ENCODE peak calls at places on chromosomes 2 and 18, in ten cellular contexts. H is stomach, I is A549, B is lower lobe of right lung, L is MCF 10A, U is endothelial cell of umbilical vein, N is cardiac fibroblast, S is HFF-Myc, K is neural crest cell, P is cardiac muscle cell. A is an unnamed sample.

GRCh38 chr2:195003926-195004325 is 653.1 kb upstream of the SLC39A10 start:
- DNase-seq in P (no peak), B (no peak), H (no peak), N (no peak), L (no peak), U (no peak), S (no peak), I (no peak), K (no peak), A (no peak)

GRCh38 chr2:54446122-54446521 is 10.0 kb upstream of the SPTBN1 start:
- DNase-seq in B (no peak), K (no peak), I (no peak), L (no peak), N (no peak), U (no peak), P (peak; percentile 18), S (no peak), H (no peak), A (no peak)

GRCh38 chr2:8986327-8986976 is 17.0 kb downstream of the MBOAT2 start:
- DNase-seq in N (no peak), P (peak; percentile 16), H (no peak), S (no peak), U (no peak), K (peak; percentile 23), L (no peak), B (no peak), I (no peak), A (no peak)

GRCh38 chr2:156561326-156561725 is 125.1 kb downstream of the GPD2 start:
- DNase-seq in L (no peak), U (no peak), S (no peak), K (no peak), N (no peak), B (no peak), I (no peak), P (no peak), H (no peak), A (no peak)

GRCh38 chr2:73037947-73038585 is 33.4 kb downstream of the SFXN5 start:
- DNase-seq in S (no peak), H (no peak), L (no peak), U (no peak), P (no peak), K (no peak), I (no peak), N (no peak), B (no peak), A (no peak)

GRCh38 chr18:79902640-79903039 is 48.8 kb downstream of the SLC66A2 start:
- DNase-seq in B (no peak), U (no peak), H (no peak), K (no peak), I (no peak), L (no peak), P (no peak), S (no peak), N (no peak), A (no peak)

GRCh38 chr2:100017633-100018032 is 124.8 kb downstream of the AFF3 start:
- DNase-seq in K (no peak), S (no peak), B (no peak), P (no peak), I (no peak), N (peak; percentile 5), H (no peak), U (no peak), L (no peak), A (peak; percentile 34)

GRCh38 chr2:173760553-173760952 is 204.6 kb downstream of the SP3 start:
- DNase-seq in L (no peak), P (no peak), K (no peak), H (no peak), S (no peak), I (no peak), U (no peak), B (no peak), N (peak; percentile 5), A (no peak)

GRCh38 chr18:31490387-31490786 is 7.6 kb upstream of the DSG2 start:
- DNase-seq in B (no peak), U (no peak), N (no peak), L (peak; percentile 73), H (no peak), I (no peak), S (no peak), P (no peak), K (no peak), A (no peak)

GRCh38 chr2:64770781-64771334 is 117.1 kb upstream of the SERTAD2 start:
- DNase-seq in H (no peak), I (no peak), L (peak; percentile 84), K (no peak), N (peak; percentile 88), B (no peak), P (no peak), U (no peak), S (peak; percentile 69), A (peak; percentile 73)

GRCh38 chr2:233800231-233800630 is 22.1 kb downstream of the MROH2A start:
- DNase-seq in L (no peak), P (no peak), I (no peak), U (no peak), N (no peak), H (peak; percentile 9), S (no peak), K (no peak), B (no peak), A (no peak)

GRCh38 chr2:237223208-237223861 is 137.6 kb downstream of the COPS8 start:
- DNase-seq in S (peak; percentile 94), N (peak; percentile 100), B (no peak), K (no peak), H (no peak), L (peak; percentile 94), I (peak; percentile 38), U (peak; percentile 12), P (no peak), A (peak; percentile 95)

GRCh38 chr2:143530753-143531152 is 401.5 kb downstream of the ARHGAP15 start:
- DNase-seq in S (peak; percentile 74), L (peak; percentile 20), K (no peak), P (no peak), U (no peak), N (no peak), I (no peak), H (no peak), B (no peak), A (no peak)

GRCh38 chr2:152385718-152386117 is 50.7 kb downstream of the FMNL2 start:
- DNase-seq in P (no peak), I (no peak), S (no peak), H (no peak), K (no peak), U (no peak), B (no peak), N (no peak), L (no peak), A (no peak)

GRCh38 chr18:26103579-26103978 is 13.2 kb upstream of the SS18 start:
- DNase-seq in I (no peak), B (no peak), L (peak; percentile 58), K (peak; percentile 4), S (no peak), U (no peak), H (no peak), N (peak; percentile 11), P (no peak), A (no peak)
- TF ChIP-seq CTCF in I (no peak), B (peak; percentile 11), L (no peak), K (peak; percentile 30), S (peak; percentile 20), U (no peak), H (no peak), N (no peak), P (no peak), A (no peak)

GRCh38 chr2:206969192-206969591 is 29.9 kb downstream of the CPO start:
- DNase-seq in B (no peak), U (no peak), I (no peak), L (no peak), K (no peak), N (no peak), P (no peak), H (no peak), S (no peak), A (no peak)

GRCh38 chr2:206968139-206969086 is 29.1 kb downstream of the CPO start:
- DNase-seq in L (peak; percentile 65), H (no peak), S (no peak), P (no peak), N (peak; percentile 67), K (no peak), I (no peak), B (no peak), U (no peak), A (no peak)

GRCh38 chr2:206970589-206971375 is 31.5 kb downstream of the CPO start:
- DNase-seq in P (no peak), S (no peak), H (no peak), I (no peak), L (no peak), N (no peak), K (no peak), U (no peak), B (no peak), A (no peak)

GRCh38 chr2:206974556-206974955 is 35.2 kb downstream of the CPO start:
- DNase-seq in K (no peak), I (no peak), N (no peak), U (no peak), L (no peak), P (no peak), S (no peak), H (no peak), B (no peak), A (no peak)

GRCh38 chr2:206971805-206972204 is 32.5 kb downstream of the CPO start:
- DNase-seq in K (no peak), S (no peak), P (no peak), U (no peak), N (peak; percentile 59), L (peak; percentile 69), H (no peak), I (no peak), B (no peak), A (peak; percentile 47)
- TF ChIP-seq CTCF in K (no peak), S (no peak), P (no peak), U (no peak), N (no peak), L (no peak), H (no peak), I (no peak), B (no peak), A (no peak)

DNA sequence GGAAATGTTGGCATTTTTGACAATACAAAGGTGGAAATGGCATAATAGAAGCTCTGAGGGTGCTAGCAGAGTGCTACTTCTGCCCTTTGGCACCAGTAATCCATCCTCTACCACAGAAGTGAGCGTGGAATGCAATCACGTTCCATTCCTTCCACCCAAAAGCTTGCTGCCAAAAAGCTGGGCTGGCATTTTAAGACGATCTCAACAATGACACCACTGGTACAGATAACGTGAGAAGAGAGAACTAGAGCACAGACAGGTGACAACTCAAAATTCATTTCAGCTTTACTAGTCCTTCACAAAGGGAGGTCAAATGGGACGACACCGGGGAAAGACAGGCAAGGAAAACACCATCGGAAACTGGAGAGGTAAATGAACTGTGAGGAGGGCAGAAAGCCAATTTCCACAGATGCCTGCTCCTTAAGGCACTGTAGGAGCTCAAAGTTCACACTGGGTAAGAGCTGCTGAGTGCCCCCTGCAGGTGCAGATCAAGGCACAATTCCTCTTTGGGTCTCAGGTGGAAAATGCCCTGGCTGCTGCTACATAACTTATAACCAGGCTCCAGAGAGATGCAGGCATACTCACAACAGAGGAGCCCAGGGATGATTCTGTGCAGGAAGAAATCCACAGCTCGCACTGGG is 50.7 kb upstream of the RNU4ATAC start:
- DNase-seq in B (no peak), I (no peak), U (peak; percentile 44), P (peak; percentile 42), L (peak; percentile 82), S (no peak), N (no peak), H (peak; percentile 67), K (no peak), A (no peak)
- TF ChIP-seq CTCF in B (peak; percentile 9), I (peak; percentile 19), U (no peak), P (peak; percentile 30), L (peak; percentile 28), S (peak; percentile 44), N (peak; percentile 9), H (no peak), K (no peak), A (peak; percentile 7)

GRCh38 chr2:230631470-230631869 is 81.2 kb upstream of the CAB39 start:
- DNase-seq in S (no peak), I (no peak), U (no peak), N (no peak), P (no peak), K (no peak), L (no peak), H (no peak), B (no peak), A (no peak)
- TF ChIP-seq CTCF in S (no peak), I (no peak), U (no peak), N (no peak), P (no peak), K (no peak), L (no peak), H (no peak), B (no peak), A (no peak)

A was measured in AG04450.